ENCODE peak calls at places on chromosome 22, in six cellular contexts. One of them, this sample, is unnamed. For H3K27me3 and H3K9me3, the result is how much of the 10 kb centered on the place peaks cover.

GRCh38 chr22:19289475-19290161 is 1.9 kb downstream of the CLTCL1 start:
- DNase-seq in IMR-90: peak
- DNase-seq in CD4-positive, alpha-beta memory T cell: no peak
- DNase-seq in left ventricle myocardium inferior: no peak
- DNase-seq in fibroblast of lung: peak
- DNase-seq in SK-N-SH: no peak
- DNase-seq in this sample: no peak

GRCh38 chr22:37784829-37785495 is 22.8 kb upstream of the GCAT start:
- DNase-seq in IMR-90: no peak
- DNase-seq in CD4-positive, alpha-beta memory T cell: no peak
- DNase-seq in left ventricle myocardium inferior: no peak
- DNase-seq in fibroblast of lung: no peak
- DNase-seq in SK-N-SH: peak
- DNase-seq in this sample: no peak

GRCh38 chr22:50423956-50424355 is 50.9 kb downstream of the SBF1 start:
- DNase-seq in IMR-90: no peak
- DNase-seq in CD4-positive, alpha-beta memory T cell: no peak
- DNase-seq in left ventricle myocardium inferior: no peak
- DNase-seq in fibroblast of lung: no peak
- DNase-seq in SK-N-SH: no peak
- DNase-seq in this sample: no peak

GRCh38 chr22:28034145-28034759 is 115.2 kb upstream of the PITPNB start:
- DNase-seq in IMR-90: no peak
- DNase-seq in CD4-positive, alpha-beta memory T cell: no peak
- DNase-seq in left ventricle myocardium inferior: no peak
- DNase-seq in fibroblast of lung: no peak
- DNase-seq in SK-N-SH: no peak
- DNase-seq in this sample: no peak

GRCh38 chr22:44667829-44668189 is 34.2 kb upstream of the PRR5 start:
- DNase-seq in IMR-90: no peak
- DNase-seq in CD4-positive, alpha-beta memory T cell: peak
- DNase-seq in left ventricle myocardium inferior: no peak
- DNase-seq in fibroblast of lung: no peak
- DNase-seq in SK-N-SH: no peak
- DNase-seq in this sample: peak

GRCh38 chr22:30602049-30602448 is 4.9 kb upstream of the TCN2 start:
- DNase-seq in IMR-90: peak
- DNase-seq in CD4-positive, alpha-beta memory T cell: peak
- DNase-seq in left ventricle myocardium inferior: no peak
- DNase-seq in fibroblast of lung: peak
- DNase-seq in SK-N-SH: no peak
- DNase-seq in this sample: no peak

GRCh38 chr22:37454857-37455686 is 27.8 kb upstream of the ELFN2 start:
- DNase-seq in IMR-90: peak
- DNase-seq in CD4-positive, alpha-beta memory T cell: no peak
- DNase-seq in left ventricle myocardium inferior: no peak
- DNase-seq in fibroblast of lung: peak
- DNase-seq in SK-N-SH: no peak
- DNase-seq in this sample: no peak

GRCh38 chr22:32013200-32013599 is 29.9 kb upstream of the SLC5A1 start:
- DNase-seq in IMR-90: no peak
- DNase-seq in CD4-positive, alpha-beta memory T cell: no peak
- DNase-seq in left ventricle myocardium inferior: no peak
- DNase-seq in fibroblast of lung: no peak
- DNase-seq in SK-N-SH: no peak
- DNase-seq in this sample: no peak

GRCh38 chr22:43078522-43078921 is 10.7 kb downstream of the TTLL1 start:
- DNase-seq in IMR-90: no peak
- DNase-seq in CD4-positive, alpha-beta memory T cell: no peak
- DNase-seq in left ventricle myocardium inferior: no peak
- DNase-seq in fibroblast of lung: no peak
- DNase-seq in SK-N-SH: no peak
- DNase-seq in this sample: no peak

GRCh38 chr22:24009227-24010017 is 1.7 kb upstream of the CABIN1 start:
- DNase-seq in IMR-90: no peak
- DNase-seq in CD4-positive, alpha-beta memory T cell: no peak
- DNase-seq in left ventricle myocardium inferior: no peak
- DNase-seq in fibroblast of lung: no peak
- DNase-seq in SK-N-SH: no peak
- DNase-seq in this sample: no peak

GRCh38 chr22:50314455-50315288 is 7.2 kb upstream of the PLXNB2 start:
- DNase-seq in IMR-90: no peak
- DNase-seq in CD4-positive, alpha-beta memory T cell: peak
- DNase-seq in left ventricle myocardium inferior: peak
- DNase-seq in fibroblast of lung: no peak
- DNase-seq in SK-N-SH: peak
- DNase-seq in this sample: peak

GRCh38 chr22:41284465-41284864 is 1.5 kb downstream of the RANGAP1 start:
- DNase-seq in IMR-90: no peak
- DNase-seq in CD4-positive, alpha-beta memory T cell: no peak
- DNase-seq in left ventricle myocardium inferior: no peak
- DNase-seq in fibroblast of lung: no peak
- DNase-seq in SK-N-SH: no peak
- DNase-seq in this sample: no peak

GRCh38 chr22:19884161-19884953 is 29.7 kb upstream of the GNB1L start:
- DNase-seq in IMR-90: no peak
- DNase-seq in CD4-positive, alpha-beta memory T cell: no peak
- DNase-seq in left ventricle myocardium inferior: peak
- DNase-seq in fibroblast of lung: no peak
- DNase-seq in SK-N-SH: peak
- DNase-seq in this sample: no peak

GRCh38 chr22:41780714-41781507 is 19.6 kb upstream of the CCDC134 start:
- DNase-seq in IMR-90: peak
- DNase-seq in CD4-positive, alpha-beta memory T cell: peak
- DNase-seq in left ventricle myocardium inferior: peak
- DNase-seq in fibroblast of lung: peak
- DNase-seq in SK-N-SH: no peak
- DNase-seq in this sample: peak

GRCh38 chr22:24515025-24515338 is 19.9 kb downstream of the UPB1 start:
- DNase-seq in IMR-90: no peak
- DNase-seq in CD4-positive, alpha-beta memory T cell: no peak
- DNase-seq in left ventricle myocardium inferior: no peak
- DNase-seq in fibroblast of lung: no peak
- DNase-seq in SK-N-SH: no peak
- DNase-seq in this sample: no peak

GRCh38 chr22:23251445-23252093 is 71.3 kb downstream of the BCR start:
- DNase-seq in IMR-90: peak
- DNase-seq in CD4-positive, alpha-beta memory T cell: no peak
- DNase-seq in left ventricle myocardium inferior: no peak
- DNase-seq in fibroblast of lung: peak
- DNase-seq in SK-N-SH: no peak
- DNase-seq in this sample: no peak

GRCh38 chr22:41238570-41239442 is 1.9 kb downstream of the CHADL start:
- DNase-seq in IMR-90: no peak
- DNase-seq in CD4-positive, alpha-beta memory T cell: no peak
- DNase-seq in left ventricle myocardium inferior: no peak
- DNase-seq in fibroblast of lung: no peak
- DNase-seq in SK-N-SH: no peak
- DNase-seq in this sample: no peak

GRCh38 chr22:43094085-43094484 is 4.9 kb upstream of the TTLL1 start:
- DNase-seq in IMR-90: peak
- DNase-seq in CD4-positive, alpha-beta memory T cell: no peak
- DNase-seq in left ventricle myocardium inferior: peak
- DNase-seq in fibroblast of lung: no peak
- DNase-seq in SK-N-SH: no peak
- DNase-seq in this sample: no peak

GRCh38 chr22:50531546-50532352 is 1.9 kb upstream of the TYMP start:
- DNase-seq in IMR-90: peak
- DNase-seq in CD4-positive, alpha-beta memory T cell: peak
- DNase-seq in left ventricle myocardium inferior: peak
- DNase-seq in fibroblast of lung: peak
- DNase-seq in SK-N-SH: peak
- DNase-seq in this sample: no peak

GRCh38 chr22:35305525-35306070 is 5.9 kb downstream of the TOM1 start:
- DNase-seq in IMR-90: no peak
- DNase-seq in CD4-positive, alpha-beta memory T cell: no peak
- DNase-seq in left ventricle myocardium inferior: no peak
- DNase-seq in fibroblast of lung: no peak
- DNase-seq in SK-N-SH: no peak
- DNase-seq in this sample: no peak

GRCh38 chr22:44305888-44306287 is 6.9 kb downstream of the SHISAL1 start:
- DNase-seq in IMR-90: no peak
- DNase-seq in CD4-positive, alpha-beta memory T cell: no peak
- DNase-seq in left ventricle myocardium inferior: no peak
- DNase-seq in fibroblast of lung: no peak
- DNase-seq in SK-N-SH: no peak
- DNase-seq in this sample: no peak

GRCh38 chr22:34829485-34829884 is 236.5 kb upstream of the ISX start:
- DNase-seq in IMR-90: no peak
- DNase-seq in CD4-positive, alpha-beta memory T cell: no peak
- DNase-seq in left ventricle myocardium inferior: no peak
- DNase-seq in fibroblast of lung: no peak
- DNase-seq in SK-N-SH: no peak
- DNase-seq in this sample: no peak

GRCh38 chr22:32803020-32803758 is 1.7 kb downstream of the TIMP3 start:
- DNase-seq in IMR-90: peak
- DNase-seq in CD4-positive, alpha-beta memory T cell: no peak
- DNase-seq in left ventricle myocardium inferior: peak
- DNase-seq in fibroblast of lung: peak
- DNase-seq in SK-N-SH: no peak
- DNase-seq in this sample: no peak

GRCh38 chr22:23216331-23217170 is 36.2 kb downstream of the BCR start:
- DNase-seq in IMR-90: no peak
- DNase-seq in CD4-positive, alpha-beta memory T cell: peak
- DNase-seq in left ventricle myocardium inferior: no peak
- DNase-seq in fibroblast of lung: no peak
- DNase-seq in SK-N-SH: no peak
- DNase-seq in this sample: peak

GRCh38 chr22:43390166-43390565 is 21.6 kb upstream of the MPPED1 start:
- DNase-seq in IMR-90: no peak
- DNase-seq in CD4-positive, alpha-beta memory T cell: no peak
- DNase-seq in left ventricle myocardium inferior: no peak
- DNase-seq in fibroblast of lung: no peak
- DNase-seq in SK-N-SH: no peak
- DNase-seq in this sample: no peak

DNA sequence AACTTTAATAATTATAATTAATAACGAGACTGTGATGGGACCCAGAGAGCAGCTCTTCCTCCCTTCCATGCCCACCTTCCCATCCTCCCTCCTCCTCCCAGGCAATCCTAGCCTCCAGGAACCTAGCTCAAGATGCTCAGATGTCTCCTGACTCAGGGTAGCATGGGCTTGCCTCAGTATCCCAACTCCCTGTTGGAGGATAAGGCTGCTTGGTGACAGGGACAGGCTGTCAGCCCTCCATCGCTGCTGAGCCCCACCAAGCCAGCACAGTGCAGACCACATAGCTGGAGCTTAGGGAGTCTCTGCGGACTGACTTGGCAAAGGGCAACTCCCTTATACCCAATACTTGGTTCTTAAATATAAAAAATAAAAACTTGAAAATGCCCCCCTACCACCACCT is 11.5 kb downstream of the MYH9 start:
- DNase-seq in IMR-90: no peak
- DNase-seq in CD4-positive, alpha-beta memory T cell: no peak
- DNase-seq in left ventricle myocardium inferior: no peak
- DNase-seq in fibroblast of lung: no peak
- DNase-seq in SK-N-SH: no peak
- DNase-seq in this sample: no peak
- H3K27ac ChIP-seq in IMR-90: peak
- H3K27ac ChIP-seq in CD4-positive, alpha-beta memory T cell: peak
- H3K27ac ChIP-seq in left ventricle myocardium inferior: peak
- H3K27ac ChIP-seq in fibroblast of lung: peak
- H3K27ac ChIP-seq in SK-N-SH: no peak
- H3K27ac ChIP-seq in this sample: peak

DNA sequence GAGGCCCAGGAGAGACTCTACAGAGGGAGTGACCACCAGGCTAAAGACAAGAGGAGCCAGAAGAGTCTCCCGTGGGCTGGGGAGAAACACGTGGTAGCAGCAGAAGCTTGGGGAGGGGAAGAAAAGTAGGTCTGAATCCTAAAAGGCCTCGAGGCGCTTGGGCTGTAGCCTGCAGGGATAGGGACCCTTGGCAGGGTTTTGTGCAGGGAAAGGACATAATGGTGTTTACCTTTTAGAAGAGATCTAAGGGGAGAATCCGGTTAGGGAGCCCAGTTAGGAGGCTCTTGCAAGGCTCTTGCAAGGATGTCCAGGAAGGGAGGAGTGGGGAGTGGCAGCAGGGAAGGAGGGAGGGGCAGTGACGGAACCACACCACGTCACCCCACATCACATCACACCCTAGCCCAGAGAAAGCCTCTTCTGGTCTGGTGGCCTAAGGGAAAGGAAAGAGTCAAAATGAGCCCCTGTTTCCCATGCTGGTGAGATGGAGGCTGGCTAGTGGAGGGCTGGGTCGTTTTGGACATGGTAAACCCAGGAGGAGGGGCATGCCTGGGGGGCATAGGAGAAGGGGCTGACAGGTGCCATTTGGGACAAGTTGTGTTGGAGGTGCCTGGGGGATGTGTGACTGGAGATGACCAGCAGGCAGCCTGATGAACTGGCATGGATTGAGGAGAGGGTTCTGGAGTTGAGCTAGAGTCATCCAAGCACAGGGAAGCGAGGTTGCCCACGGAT is 6.2 kb upstream of the FAM83F start:
- DNase-seq in IMR-90: no peak
- DNase-seq in CD4-positive, alpha-beta memory T cell: no peak
- DNase-seq in left ventricle myocardium inferior: no peak
- DNase-seq in fibroblast of lung: no peak
- DNase-seq in SK-N-SH: no peak
- DNase-seq in this sample: no peak
- H3K27me3 ChIP-seq in IMR-90: half or more
- H3K27me3 ChIP-seq in CD4-positive, alpha-beta memory T cell: under half
- H3K27me3 ChIP-seq in left ventricle myocardium inferior: under half
- H3K27me3 ChIP-seq in fibroblast of lung: under half
- H3K27me3 ChIP-seq in SK-N-SH: under half
- H3K27me3 ChIP-seq in this sample: under half

GRCh38 chr22:47923011-47923427 is 1160.6 kb downstream of the TBC1D22A start:
- DNase-seq in IMR-90: no peak
- DNase-seq in CD4-positive, alpha-beta memory T cell: no peak
- DNase-seq in left ventricle myocardium inferior: no peak
- DNase-seq in fibroblast of lung: no peak
- DNase-seq in SK-N-SH: no peak
- DNase-seq in this sample: no peak
- H3K9me3 ChIP-seq in IMR-90: half or more
- H3K9me3 ChIP-seq in CD4-positive, alpha-beta memory T cell: under half
- H3K9me3 ChIP-seq in left ventricle myocardium inferior: under half
- H3K9me3 ChIP-seq in fibroblast of lung: under half
- H3K9me3 ChIP-seq in SK-N-SH: under half
- H3K9me3 ChIP-seq in this sample: under half

GRCh38 chr22:36365020-36365411 is 22.8 kb downstream of the MYH9 start:
- DNase-seq in IMR-90: peak
- DNase-seq in CD4-positive, alpha-beta memory T cell: peak
- DNase-seq in left ventricle myocardium inferior: peak
- DNase-seq in fibroblast of lung: peak
- DNase-seq in SK-N-SH: no peak
- DNase-seq in this sample: peak

GRCh38 chr22:36362077-36362476 is 25.7 kb downstream of the MYH9 start:
- DNase-seq in IMR-90: no peak
- DNase-seq in CD4-positive, alpha-beta memory T cell: no peak
- DNase-seq in left ventricle myocardium inferior: no peak
- DNase-seq in fibroblast of lung: no peak
- DNase-seq in SK-N-SH: no peak
- DNase-seq in this sample: no peak

GRCh38 chr22:36364255-36365019 is 23.3 kb downstream of the MYH9 start:
- DNase-seq in IMR-90: no peak
- DNase-seq in CD4-positive, alpha-beta memory T cell: no peak
- DNase-seq in left ventricle myocardium inferior: no peak
- DNase-seq in fibroblast of lung: no peak
- DNase-seq in SK-N-SH: no peak
- DNase-seq in this sample: no peak

GRCh38 chr22:36362819-36363377 is 24.9 kb downstream of the MYH9 start:
- DNase-seq in IMR-90: no peak
- DNase-seq in CD4-positive, alpha-beta memory T cell: no peak
- DNase-seq in left ventricle myocardium inferior: no peak
- DNase-seq in fibroblast of lung: peak
- DNase-seq in SK-N-SH: no peak
- DNase-seq in this sample: no peak

GRCh38 chr22:36363378-36363931 is 24.3 kb downstream of the MYH9 start:
- DNase-seq in IMR-90: no peak
- DNase-seq in CD4-positive, alpha-beta memory T cell: no peak
- DNase-seq in left ventricle myocardium inferior: no peak
- DNase-seq in fibroblast of lung: no peak
- DNase-seq in SK-N-SH: no peak
- DNase-seq in this sample: no peak
- H3K27ac ChIP-seq in IMR-90: peak
- H3K27ac ChIP-seq in CD4-positive, alpha-beta memory T cell: peak
- H3K27ac ChIP-seq in left ventricle myocardium inferior: peak
- H3K27ac ChIP-seq in fibroblast of lung: peak
- H3K27ac ChIP-seq in SK-N-SH: peak
- H3K27ac ChIP-seq in this sample: peak

This sample was measured in naive thymus-derived CD4-positive, alpha-beta T cell.